ENCODE peak calls at places on chromosome 9, in six cellular contexts. L is spleen, Q is fibroblast of lung, W is uterus, D is left ventricle myocardium inferior, V is OCI-LY7. B is an unnamed sample. For H3K4me1 and H3K9me3, the result is how much of the 10 kb centered on the place peaks cover.

GRCh38 chr9:18260527-18260926 is 213.4 kb upstream of the ADAMTSL1 start:
- DNase-seq in L (no peak), Q (peak), W (peak), D (no peak), V (no peak), B (no peak)

GRCh38 chr9:90919883-90920282 is 118.3 kb downstream of the SYK start:
- DNase-seq in L (no peak), Q (no peak), W (no peak), D (peak), V (no peak), B (no peak)

GRCh38 chr9:130298663-130299279 is 33.2 kb downstream of the HMCN2 start:
- DNase-seq in L (no peak), Q (no peak), W (no peak), D (no peak), V (peak), B (no peak)

GRCh38 chr9:98034593-98035546 is 21.7 kb upstream of the NANS start:
- DNase-seq in L (peak), Q (peak), W (peak), D (peak), V (peak), B (peak)

GRCh38 chr9:77003366-77003765 is 16.1 kb upstream of the FOXB2 start:
- DNase-seq in L (no peak), Q (no peak), W (no peak), D (no peak), V (no peak), B (no peak)

GRCh38 chr9:131867611-131868192 is 127.8 kb upstream of the RAPGEF1 start:
- DNase-seq in L (peak), Q (no peak), W (no peak), D (no peak), V (no peak), B (no peak)

GRCh38 chr9:34611811-34612787 is at the start of gene RPP25L:
- DNase-seq in L (peak), Q (peak), W (peak), D (peak), V (peak), B (peak)

GRCh38 chr9:128245293-128246151 is 30.3 kb downstream of the GOLGA2 start:
- DNase-seq in L (no peak), Q (peak), W (peak), D (peak), V (no peak), B (peak)

GRCh38 chr9:18492612-18493011 is 18.7 kb downstream of the ADAMTSL1 start:
- DNase-seq in L (no peak), Q (no peak), W (no peak), D (no peak), V (no peak), B (no peak)

GRCh38 chr9:91489391-91489899 is 65.8 kb upstream of the NFIL3 start:
- DNase-seq in L (no peak), Q (no peak), W (no peak), D (no peak), V (no peak), B (no peak)

GRCh38 chr9:126420643-126421564 is 94.3 kb downstream of the MVB12B start:
- DNase-seq in L (no peak), Q (no peak), W (no peak), D (no peak), V (no peak), B (no peak)

GRCh38 chr9:35993976-35994720 is 36.2 kb upstream of the OR2S2 start:
- DNase-seq in L (no peak), Q (no peak), W (no peak), D (no peak), V (no peak), B (no peak)

GRCh38 chr9:2389404-2389803 is 232.2 kb upstream of the VLDLR start:
- DNase-seq in L (no peak), Q (no peak), W (no peak), D (no peak), V (no peak), B (no peak)

GRCh38 chr9:976805-977360 is 428 bp downstream of the DMRT3 start:
- DNase-seq in L (no peak), Q (no peak), W (no peak), D (no peak), V (no peak), B (no peak)

GRCh38 chr9:114696814-114697544 is 15.0 kb upstream of the TEX48 start:
- DNase-seq in L (no peak), Q (peak), W (no peak), D (no peak), V (no peak), B (no peak)

GRCh38 chr9:111870774-111871542 is 25.7 kb upstream of the UGCG start:
- DNase-seq in L (no peak), Q (no peak), W (no peak), D (no peak), V (no peak), B (no peak)

GRCh38 chr9:134923466-134923865 is 5.8 kb upstream of the FCN1 start:
- DNase-seq in L (no peak), Q (no peak), W (no peak), D (no peak), V (no peak), B (no peak)

GRCh38 chr9:78406933-78407332 is 110.0 kb downstream of the PSAT1 start:
- DNase-seq in L (no peak), Q (no peak), W (no peak), D (no peak), V (no peak), B (no peak)

GRCh38 chr9:129282308-129283211 is 104.5 kb upstream of the IER5L start:
- DNase-seq in L (peak), Q (no peak), W (no peak), D (no peak), V (no peak), B (peak)

GRCh38 chr9:105706156-105706555 is 11.8 kb downstream of the TMEM38B start:
- DNase-seq in L (no peak), Q (no peak), W (no peak), D (no peak), V (no peak), B (no peak)

GRCh38 chr9:33734911-33735310 is 60.5 kb upstream of the PRSS3 start:
- DNase-seq in L (no peak), Q (no peak), W (no peak), D (no peak), V (no peak), B (no peak)

GRCh38 chr9:107684224-107684623 is 194.7 kb upstream of the KLF4 start:
- DNase-seq in L (no peak), Q (peak), W (no peak), D (no peak), V (no peak), B (no peak)

GRCh38 chr9:134564431-134565170 is 77.0 kb upstream of the COL5A1 start:
- DNase-seq in L (no peak), Q (peak), W (peak), D (no peak), V (no peak), B (no peak)

GRCh38 chr9:88106492-88106891 is 31.8 kb downstream of the SPATA31C2 start:
- DNase-seq in L (no peak), Q (peak), W (peak), D (no peak), V (no peak), B (no peak)

GRCh38 chr9:6715755-6716643 is 41.8 kb upstream of the KDM4C start:
- DNase-seq in L (peak), Q (peak), W (peak), D (peak), V (no peak), B (peak)

GRCh38 chr9:73133921-73134407 is 17.7 kb upstream of the ANXA1 start:
- DNase-seq in L (no peak), Q (peak), W (no peak), D (no peak), V (no peak), B (no peak)

GRCh38 chr9:130461731-130462130 is 17.0 kb downstream of the ASS1 start:
- DNase-seq in L (no peak), Q (no peak), W (no peak), D (no peak), V (no peak), B (no peak)

GRCh38 chr9:80090317-80090716 is 518.6 kb downstream of the TLE4 start:
- DNase-seq in L (no peak), Q (no peak), W (no peak), D (no peak), V (no peak), B (no peak)

DNA sequence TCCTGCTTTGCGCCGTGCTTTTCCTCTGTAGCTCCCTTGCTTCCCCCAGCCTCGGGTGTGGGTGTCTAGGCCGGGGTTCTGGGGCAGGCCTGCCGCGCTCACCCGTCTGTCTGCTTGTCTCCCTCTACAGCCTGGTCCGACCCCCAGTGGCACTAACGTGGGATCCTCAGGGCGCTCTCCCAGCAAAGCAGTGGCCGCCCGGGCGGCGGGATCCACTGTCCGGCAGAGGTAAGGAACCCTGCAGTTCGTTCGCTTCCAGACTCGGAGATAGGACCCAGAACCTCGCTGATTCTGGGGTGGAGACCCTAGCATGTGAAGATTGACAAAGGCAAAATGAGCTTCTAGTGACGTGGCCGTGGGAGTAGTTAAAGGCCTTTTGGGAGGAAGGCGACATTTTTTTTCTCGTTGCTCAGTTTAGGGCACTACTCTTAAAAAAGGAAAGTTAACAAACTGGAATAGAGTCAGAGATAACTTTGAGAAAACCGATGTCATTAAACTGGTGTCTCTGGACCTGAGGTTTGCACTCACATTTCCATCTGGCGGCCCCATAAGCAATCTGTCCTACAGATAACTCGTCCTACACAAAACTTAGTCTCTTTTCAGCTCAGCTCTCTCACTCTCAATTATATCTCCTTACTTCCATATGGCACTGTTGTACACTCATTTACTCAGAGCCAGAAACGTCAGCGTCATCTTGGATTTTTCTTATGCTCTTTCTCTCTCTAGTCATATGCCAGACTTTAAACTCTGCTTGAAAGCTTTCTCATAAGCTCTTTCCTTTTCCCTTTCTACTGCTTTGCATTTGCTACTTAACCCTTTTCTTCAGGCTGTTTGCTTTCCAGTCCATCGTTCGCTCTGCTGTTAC is 566 bp downstream of the SEC61B start:
- DNase-seq in L (no peak), Q (no peak), W (no peak), D (no peak), V (no peak), B (no peak)
- H3K4me1 ChIP-seq in L (half or more), Q (under half), W (under half), D (half or more), V (under half), B (half or more)

DNA sequence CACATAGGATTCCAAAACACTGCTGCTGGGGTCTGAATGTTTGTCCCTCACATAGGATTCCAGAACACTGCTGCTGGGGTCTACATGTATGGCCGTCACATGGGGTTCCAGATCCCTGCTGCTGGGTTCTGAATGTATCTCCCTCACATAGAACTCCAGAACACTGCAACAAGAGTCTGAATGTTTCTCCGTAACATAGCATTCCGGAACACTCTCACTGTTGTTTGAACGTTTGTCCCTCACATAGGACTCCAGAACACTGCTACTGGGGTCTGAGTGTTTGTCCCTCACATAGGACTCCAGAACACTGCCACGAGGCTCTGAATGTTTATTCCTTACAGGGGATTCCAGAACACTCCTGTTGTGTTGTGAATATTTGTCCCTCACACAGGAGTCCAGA is 216.8 kb downstream of the FOXD4L6 start:
- DNase-seq in L (no peak), Q (no peak), W (no peak), D (no peak), V (no peak), B (no peak)
- H3K9me3 ChIP-seq in L (half or more), Q (under half), W (half or more), D (half or more), V (under half), B (half or more)

DNA sequence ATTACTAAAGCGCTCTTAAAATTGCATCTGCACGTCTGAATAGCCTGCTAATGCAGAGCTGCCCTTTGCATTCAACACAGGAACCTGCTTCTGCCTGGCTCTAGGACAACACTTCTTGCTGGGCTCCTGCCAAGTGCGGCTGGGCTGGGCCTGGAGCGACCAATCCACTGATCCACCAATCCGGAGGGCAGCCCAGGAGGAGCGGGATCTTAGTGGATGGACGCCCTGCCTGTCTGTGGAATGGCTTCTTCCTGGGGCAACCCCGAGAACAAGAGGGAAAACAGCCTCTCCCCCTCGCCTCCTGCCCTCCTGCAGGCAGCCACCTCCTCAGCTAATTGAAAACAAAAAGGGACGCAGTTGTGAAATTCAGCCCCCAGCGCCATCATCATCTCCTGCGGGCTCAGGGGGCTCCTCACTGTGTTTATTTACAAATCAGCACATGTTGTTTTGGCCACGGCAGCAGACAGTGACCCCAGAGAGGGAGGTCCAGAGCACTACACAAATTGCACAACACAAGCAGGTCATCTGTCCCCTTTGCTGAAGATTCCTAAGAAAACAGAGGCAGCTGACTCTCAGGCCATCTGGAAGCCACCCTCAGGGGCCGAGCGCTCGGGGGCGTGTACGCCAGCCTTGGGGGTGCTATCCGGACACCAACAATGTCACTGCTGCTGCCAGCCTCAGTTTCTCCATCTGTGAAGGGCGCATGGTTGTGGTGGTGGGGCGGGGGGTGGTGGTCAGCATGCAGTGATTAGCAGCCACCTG is 57.3 kb downstream of the GADD45G start:
- DNase-seq in L (peak), Q (peak), W (peak), D (peak), V (no peak), B (peak)
- H3K4me3 ChIP-seq in L (no peak), Q (no peak), W (peak), D (peak), V (no peak), B (peak)

DNA sequence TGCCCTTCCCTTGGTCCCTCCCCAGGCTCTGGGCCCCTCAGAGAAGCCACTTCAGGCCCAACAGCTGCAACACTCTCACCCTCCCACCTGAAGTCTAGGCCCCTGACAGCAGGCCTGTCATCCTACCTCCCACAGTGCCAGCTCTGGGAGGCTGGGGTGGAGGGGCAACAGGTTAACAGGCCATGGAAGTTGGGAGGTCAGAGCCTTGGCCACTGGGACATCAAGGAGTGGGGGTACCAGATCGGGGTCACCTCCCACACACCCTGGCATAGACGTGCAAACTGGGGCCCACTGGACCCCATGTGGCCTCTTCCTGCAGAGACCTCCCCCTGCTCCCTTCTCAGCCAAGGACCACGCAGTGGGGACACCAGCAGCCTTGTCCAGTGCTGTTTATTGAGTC is 2.8 kb downstream of the SSNA1 start:
- DNase-seq in L (no peak), Q (no peak), W (no peak), D (no peak), V (no peak), B (no peak)
- H3K4me1 ChIP-seq in L (under half), Q (under half), W (under half), D (half or more), V (under half), B (half or more)

B was measured in heart left ventricle.